ENCODE peak calls at places on chromosomes 4 and X, in seven cellular contexts. I is CD4-positive, alpha-beta T cell; H is right atrium auricular region; S is transverse colon; V is tibial artery; B is RWPE1; J is brain microvascular endothelial cell. N is an unnamed sample.

GRCh38 chr4:150010525-150011126 is 67.6 kb upstream of the DCLK2 start:
- DNase-seq in I (no peak), H (no peak), S (peak; percentile 27), V (peak; percentile 36), B (peak; percentile 54), J (peak; percentile 71), N (no peak)

GRCh38 chr4:97367878-97368277 is 775.4 kb downstream of the STPG2 start:
- DNase-seq in I (no peak), H (no peak), S (no peak), V (no peak), B (peak; percentile 24), J (peak; percentile 69), N (no peak)

GRCh38 chr4:56606385-56606784 is 74.7 kb downstream of the HOPX start:
- DNase-seq in I (no peak), H (no peak), S (no peak), V (no peak), B (no peak), J (no peak), N (no peak)

GRCh38 chr4:56050584-56050983 is 101.8 kb downstream of the CEP135 start:
- DNase-seq in I (no peak), H (no peak), S (no peak), V (no peak), B (no peak), J (no peak), N (no peak)

GRCh38 chr4:82994834-82995233 is 15.8 kb downstream of the LIN54 start:
- DNase-seq in I (no peak), H (no peak), S (no peak), V (no peak), B (no peak), J (no peak), N (no peak)

GRCh38 chr4:99658666-99659065 is 1.0 kb upstream of the C4orf54 start:
- DNase-seq in I (no peak), H (no peak), S (no peak), V (no peak), B (no peak), J (no peak), N (no peak)

GRCh38 chr4:19375931-19376330 is 875.8 kb upstream of the SLIT2 start:
- DNase-seq in I (no peak), H (no peak), S (no peak), V (no peak), B (no peak), J (no peak), N (no peak)

GRCh38 chr4:152063301-152064235 is 302.8 kb upstream of the GATB start:
- DNase-seq in I (peak; percentile 23), H (no peak), S (peak; percentile 48), V (no peak), B (peak; percentile 10), J (no peak), N (peak; percentile 34)

GRCh38 chr4:81164623-81165416 is 50.2 kb downstream of the PRKG2 start:
- DNase-seq in I (no peak), H (no peak), S (peak; percentile 43), V (no peak), B (peak; percentile 54), J (peak; percentile 51), N (no peak)

GRCh38 chr4:155402941-155403340 is 26.2 kb upstream of the MAP9 start:
- DNase-seq in I (no peak), H (no peak), S (no peak), V (no peak), B (no peak), J (no peak), N (no peak)

GRCh38 chrX:20252392-20253231 is 14.1 kb downstream of the RPS6KA3 start:
- DNase-seq in I (peak; percentile 61), H (no peak), S (peak; percentile 81), V (peak; percentile 25), B (no peak), J (peak; percentile 45), N (peak; percentile 46)

GRCh38 chrX:152915541-152916241 is 17.8 kb downstream of the ZNF185 start:
- DNase-seq in I (no peak), H (no peak), S (no peak), V (no peak), B (no peak), J (peak; percentile 65), N (no peak)

GRCh38 chr4:7127591-7127990 is 59.7 kb upstream of the GRPEL1 start:
- DNase-seq in I (no peak), H (no peak), S (no peak), V (no peak), B (no peak), J (no peak), N (no peak)

GRCh38 chr4:83558693-83559092 is 22.8 kb downstream of the GPAT3 start:
- DNase-seq in I (no peak), H (no peak), S (no peak), V (no peak), B (no peak), J (no peak), N (no peak)

GRCh38 chr4:161188578-161188977 is 975.2 kb downstream of the FSTL5 start:
- DNase-seq in I (no peak), H (no peak), S (no peak), V (no peak), B (no peak), J (no peak), N (no peak)

GRCh38 chrX:2708016-2708415 is 16.9 kb downstream of the CD99 start:
- DNase-seq in I (no peak), H (no peak), S (no peak), V (no peak), B (no peak), J (no peak), N (no peak)

GRCh38 chrX:45368705-45369104 is 168.0 kb upstream of the DIPK2B start:
- DNase-seq in I (no peak), H (no peak), S (no peak), V (no peak), B (no peak), J (no peak), N (no peak)

GRCh38 chrX:101232316-101232715 is 12.7 kb downstream of the DRP2 start:
- DNase-seq in I (no peak), H (no peak), S (no peak), V (no peak), B (no peak), J (peak; percentile 20), N (no peak)

GRCh38 chrX:153649178-153649914 is 2.3 kb downstream of the DUSP9 start:
- DNase-seq in I (no peak), H (no peak), S (no peak), V (no peak), B (no peak), J (no peak), N (peak; percentile 21)

GRCh38 chr4:179597301-179597700 is 2155.1 kb upstream of the AGA start:
- DNase-seq in I (no peak), H (no peak), S (no peak), V (no peak), B (no peak), J (no peak), N (no peak)

GRCh38 chr4:173880897-173881296 is 350.9 kb upstream of the HAND2 start:
- DNase-seq in I (no peak), H (no peak), S (no peak), V (no peak), B (no peak), J (no peak), N (no peak)

GRCh38 chrX:53481093-53481492 is 46.9 kb upstream of the HSD17B10 start:
- DNase-seq in I (no peak), H (no peak), S (peak; percentile 19), V (no peak), B (no peak), J (no peak), N (peak; percentile 12)
- TF ChIP-seq CTCF in I (no peak), H (peak; percentile 19), S (peak; percentile 35), V (no peak), B (peak; percentile 16), J (peak; percentile 60), N (no peak)

GRCh38 chr4:76570141-76570989 is 135.3 kb downstream of the SHROOM3 start:
- DNase-seq in I (no peak), H (no peak), S (no peak), V (no peak), B (peak; percentile 19), J (peak; percentile 75), N (no peak)
- H3K27ac ChIP-seq in I (no peak overlapping the region), H (no peak overlapping the region), S (peak overlapping the region; percentile 12), V (peak overlapping the region; percentile 32), B (no peak overlapping the region), J (no peak overlapping the region), N (no peak overlapping the region)

GRCh38 chrX:133414399-133415275 is 652 bp downstream of the GPC4 start:
- DNase-seq in I (no peak), H (no peak), S (peak; percentile 12), V (no peak), B (no peak), J (no peak), N (no peak)

GRCh38 chrX:133412665-133413064 is 2.6 kb downstream of the GPC4 start:
- DNase-seq in I (no peak), H (no peak), S (no peak), V (no peak), B (no peak), J (no peak), N (no peak)

GRCh38 chrX:133410555-133410954 is 4.7 kb downstream of the GPC4 start:
- DNase-seq in I (no peak), H (no peak), S (no peak), V (no peak), B (no peak), J (no peak), N (no peak)

GRCh38 chrX:133413218-133413925 is 1.9 kb downstream of the GPC4 start:
- DNase-seq in I (no peak), H (no peak), S (peak; percentile 11), V (peak; percentile 18), B (no peak), J (no peak), N (no peak)

GRCh38 chrX:133412246-133412645 is 3.0 kb downstream of the GPC4 start:
- DNase-seq in I (no peak), H (no peak), S (no peak), V (no peak), B (no peak), J (peak; percentile 29), N (no peak)
- TF ChIP-seq CTCF in I (no peak), H (no peak), S (no peak), V (no peak), B (no peak), J (no peak), N (no peak)

GRCh38 chr4:85738721-85739120 is 263.8 kb downstream of the ARHGAP24 start:
- DNase-seq in I (no peak), H (no peak), S (no peak), V (no peak), B (no peak), J (no peak), N (no peak)

GRCh38 chr4:85741921-85742591 is 267.1 kb downstream of the ARHGAP24 start:
- DNase-seq in I (no peak), H (no peak), S (no peak), V (peak; percentile 42), B (no peak), J (no peak), N (no peak)

GRCh38 chr4:85744950-85745349 is 270.0 kb downstream of the ARHGAP24 start:
- DNase-seq in I (no peak), H (no peak), S (no peak), V (no peak), B (peak; percentile 38), J (no peak), N (no peak)

GRCh38 chr4:85740431-85740861 is 265.5 kb downstream of the ARHGAP24 start:
- DNase-seq in I (no peak), H (no peak), S (no peak), V (no peak), B (no peak), J (no peak), N (no peak)

DNA sequence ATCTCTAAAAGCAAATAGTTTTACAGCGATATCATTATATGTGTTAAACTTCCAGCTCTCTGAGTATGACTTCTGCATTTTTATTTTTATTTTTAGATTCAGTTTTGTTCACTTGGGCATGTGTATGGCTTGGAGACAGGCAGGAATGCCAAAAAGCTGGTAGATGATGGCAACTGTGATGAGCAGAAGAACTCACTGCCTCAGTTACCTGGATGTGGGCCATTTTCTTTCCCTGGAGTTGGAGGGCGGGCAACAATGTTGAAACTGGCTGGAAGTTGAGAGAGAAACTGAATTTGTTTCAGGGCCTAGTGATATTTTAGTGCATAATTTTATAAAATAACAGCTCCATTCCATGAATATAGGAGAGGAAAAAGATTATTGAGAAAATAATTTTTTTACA is 266.5 kb downstream of the ARHGAP24 start:
- DNase-seq in I (no peak), H (no peak), S (no peak), V (no peak), B (no peak), J (no peak), N (no peak)
- H3K27ac ChIP-seq in I (no peak overlapping the region), H (peak overlapping the region; percentile 72), S (peak overlapping the region; percentile 9), V (peak overlapping the region; percentile 7), B (no peak overlapping the region), J (no peak overlapping the region), N (no peak overlapping the region)

N was measured in CD8-positive, alpha-beta T cell.